ENCODE peak calls at places on chromosomes 16 and 17, in five cellular contexts. One of them, this sample, is unnamed.

GRCh38 chr16:53068423-53068833 is 13.6 kb downstream of the CHD9 start:
- DNase-seq in GM10248: no peak
- DNase-seq in NCI-H345: no peak
- DNase-seq in activated CD4-positive, alpha-beta T cell treated with anti-CD3 and anti-CD28 coated beads, Interleukin-2, amount 50 U/mL, for 1 hour: no peak
- DNase-seq in iris pigment epithelial cell: no peak
- DNase-seq in this sample: no peak

GRCh38 chr17:47776330-47777197 is 43.5 kb downstream of the TBX21 start:
- DNase-seq in GM10248: peak; percentile 73
- DNase-seq in NCI-H345: peak; percentile 32
- DNase-seq in activated CD4-positive, alpha-beta T cell treated with anti-CD3 and anti-CD28 coated beads, Interleukin-2, amount 50 U/mL, for 1 hour: peak; percentile 31
- DNase-seq in iris pigment epithelial cell: peak; percentile 47
- DNase-seq in this sample: peak; percentile 27

GRCh38 chr16:19126300-19126699 is 12.5 kb downstream of the ITPRIPL2 start:
- DNase-seq in GM10248: no peak
- DNase-seq in NCI-H345: no peak
- DNase-seq in activated CD4-positive, alpha-beta T cell treated with anti-CD3 and anti-CD28 coated beads, Interleukin-2, amount 50 U/mL, for 1 hour: no peak
- DNase-seq in iris pigment epithelial cell: no peak
- DNase-seq in this sample: no peak

GRCh38 chr16:75238132-75238852 is 13.1 kb downstream of the BCAR1 start:
- DNase-seq in GM10248: no peak
- DNase-seq in NCI-H345: peak; percentile 10
- DNase-seq in activated CD4-positive, alpha-beta T cell treated with anti-CD3 and anti-CD28 coated beads, Interleukin-2, amount 50 U/mL, for 1 hour: no peak
- DNase-seq in iris pigment epithelial cell: peak; percentile 90
- DNase-seq in this sample: no peak

GRCh38 chr16:84438971-84439696 is 65.3 kb downstream of the MEAK7 start:
- DNase-seq in GM10248: no peak
- DNase-seq in NCI-H345: no peak
- DNase-seq in activated CD4-positive, alpha-beta T cell treated with anti-CD3 and anti-CD28 coated beads, Interleukin-2, amount 50 U/mL, for 1 hour: no peak
- DNase-seq in iris pigment epithelial cell: no peak
- DNase-seq in this sample: no peak

GRCh38 chr17:40348136-40348504 is 16.4 kb downstream of the GJD3 start:
- DNase-seq in GM10248: no peak
- DNase-seq in NCI-H345: no peak
- DNase-seq in activated CD4-positive, alpha-beta T cell treated with anti-CD3 and anti-CD28 coated beads, Interleukin-2, amount 50 U/mL, for 1 hour: no peak
- DNase-seq in iris pigment epithelial cell: no peak
- DNase-seq in this sample: no peak

GRCh38 chr16:86424413-86424812 is 85.9 kb upstream of the FOXF1 start:
- DNase-seq in GM10248: no peak
- DNase-seq in NCI-H345: no peak
- DNase-seq in activated CD4-positive, alpha-beta T cell treated with anti-CD3 and anti-CD28 coated beads, Interleukin-2, amount 50 U/mL, for 1 hour: no peak
- DNase-seq in iris pigment epithelial cell: peak; percentile 30
- DNase-seq in this sample: no peak

GRCh38 chr17:74160656-74161500 is 42.6 kb upstream of the RPL38 start:
- DNase-seq in GM10248: no peak
- DNase-seq in NCI-H345: no peak
- DNase-seq in activated CD4-positive, alpha-beta T cell treated with anti-CD3 and anti-CD28 coated beads, Interleukin-2, amount 50 U/mL, for 1 hour: no peak
- DNase-seq in iris pigment epithelial cell: no peak
- DNase-seq in this sample: no peak

GRCh38 chr16:69243479-69243878 is 56.5 kb downstream of the SNTB2 start:
- DNase-seq in GM10248: no peak
- DNase-seq in NCI-H345: no peak
- DNase-seq in activated CD4-positive, alpha-beta T cell treated with anti-CD3 and anti-CD28 coated beads, Interleukin-2, amount 50 U/mL, for 1 hour: no peak
- DNase-seq in iris pigment epithelial cell: peak; percentile 82
- DNase-seq in this sample: no peak

GRCh38 chr17:61240851-61241468 is 158.7 kb upstream of the TBX2 start:
- DNase-seq in GM10248: no peak
- DNase-seq in NCI-H345: no peak
- DNase-seq in activated CD4-positive, alpha-beta T cell treated with anti-CD3 and anti-CD28 coated beads, Interleukin-2, amount 50 U/mL, for 1 hour: no peak
- DNase-seq in iris pigment epithelial cell: no peak
- DNase-seq in this sample: no peak

GRCh38 chr16:75620326-75621169 is 2.5 kb downstream of the ADAT1 start:
- DNase-seq in GM10248: no peak
- DNase-seq in NCI-H345: no peak
- DNase-seq in activated CD4-positive, alpha-beta T cell treated with anti-CD3 and anti-CD28 coated beads, Interleukin-2, amount 50 U/mL, for 1 hour: peak; percentile 18
- DNase-seq in iris pigment epithelial cell: no peak
- DNase-seq in this sample: no peak

GRCh38 chr17:72717676-72718075 is 374.8 kb downstream of the SLC39A11 start:
- DNase-seq in GM10248: no peak
- DNase-seq in NCI-H345: no peak
- DNase-seq in activated CD4-positive, alpha-beta T cell treated with anti-CD3 and anti-CD28 coated beads, Interleukin-2, amount 50 U/mL, for 1 hour: no peak
- DNase-seq in iris pigment epithelial cell: no peak
- DNase-seq in this sample: no peak

GRCh38 chr16:72924918-72925630 is 122.9 kb downstream of the ZFHX3 start:
- DNase-seq in GM10248: no peak
- DNase-seq in NCI-H345: no peak
- DNase-seq in activated CD4-positive, alpha-beta T cell treated with anti-CD3 and anti-CD28 coated beads, Interleukin-2, amount 50 U/mL, for 1 hour: no peak
- DNase-seq in iris pigment epithelial cell: no peak
- DNase-seq in this sample: no peak

GRCh38 chr17:38967290-38967738 is at the start of gene FBXO47:
- DNase-seq in GM10248: peak; percentile 57
- DNase-seq in NCI-H345: no peak
- DNase-seq in activated CD4-positive, alpha-beta T cell treated with anti-CD3 and anti-CD28 coated beads, Interleukin-2, amount 50 U/mL, for 1 hour: peak; percentile 76
- DNase-seq in iris pigment epithelial cell: peak; percentile 94
- DNase-seq in this sample: peak; percentile 85

GRCh38 chr17:45815752-45816151 is 28.9 kb upstream of the SPPL2C start:
- DNase-seq in GM10248: no peak
- DNase-seq in NCI-H345: no peak
- DNase-seq in activated CD4-positive, alpha-beta T cell treated with anti-CD3 and anti-CD28 coated beads, Interleukin-2, amount 50 U/mL, for 1 hour: no peak
- DNase-seq in iris pigment epithelial cell: no peak
- DNase-seq in this sample: no peak

GRCh38 chr16:25143898-25144297 is 32.4 kb downstream of the LCMT1 start:
- DNase-seq in GM10248: no peak
- DNase-seq in NCI-H345: no peak
- DNase-seq in activated CD4-positive, alpha-beta T cell treated with anti-CD3 and anti-CD28 coated beads, Interleukin-2, amount 50 U/mL, for 1 hour: no peak
- DNase-seq in iris pigment epithelial cell: no peak
- DNase-seq in this sample: no peak

GRCh38 chr17:21001813-21002221 is 41.0 kb downstream of the USP22 start:
- DNase-seq in GM10248: no peak
- DNase-seq in NCI-H345: no peak
- DNase-seq in activated CD4-positive, alpha-beta T cell treated with anti-CD3 and anti-CD28 coated beads, Interleukin-2, amount 50 U/mL, for 1 hour: no peak
- DNase-seq in iris pigment epithelial cell: no peak
- DNase-seq in this sample: no peak

GRCh38 chr17:29621751-29622194 is 939 bp downstream of the CORO6 start:
- DNase-seq in GM10248: no peak
- DNase-seq in NCI-H345: no peak
- DNase-seq in activated CD4-positive, alpha-beta T cell treated with anti-CD3 and anti-CD28 coated beads, Interleukin-2, amount 50 U/mL, for 1 hour: no peak
- DNase-seq in iris pigment epithelial cell: no peak
- DNase-seq in this sample: no peak

GRCh38 chr16:85840395-85840794 is 40.9 kb downstream of the COX4I1 start:
- DNase-seq in GM10248: no peak
- DNase-seq in NCI-H345: no peak
- DNase-seq in activated CD4-positive, alpha-beta T cell treated with anti-CD3 and anti-CD28 coated beads, Interleukin-2, amount 50 U/mL, for 1 hour: no peak
- DNase-seq in iris pigment epithelial cell: no peak
- DNase-seq in this sample: no peak

GRCh38 chr16:24853830-24854229 is 8.1 kb downstream of the SLC5A11 start:
- DNase-seq in GM10248: no peak
- DNase-seq in NCI-H345: peak; percentile 28
- DNase-seq in activated CD4-positive, alpha-beta T cell treated with anti-CD3 and anti-CD28 coated beads, Interleukin-2, amount 50 U/mL, for 1 hour: no peak
- DNase-seq in iris pigment epithelial cell: peak; percentile 82
- DNase-seq in this sample: no peak

GRCh38 chr17:18917506-18918032 is 34.4 kb upstream of the SLC5A10 start:
- DNase-seq in GM10248: no peak
- DNase-seq in NCI-H345: no peak
- DNase-seq in activated CD4-positive, alpha-beta T cell treated with anti-CD3 and anti-CD28 coated beads, Interleukin-2, amount 50 U/mL, for 1 hour: no peak
- DNase-seq in iris pigment epithelial cell: no peak
- DNase-seq in this sample: no peak